ENCODE peak calls at places on chromosomes 16 and 17, in six cellular contexts. One of them, this sample, is unnamed.

GRCh38 chr16:188674-189073 is 8.4 kb downstream of the HBQ1 start:
- DNase-seq in MM.1S: no peak
- DNase-seq in PC-3: peak; percentile 9
- DNase-seq in neural progenitor cell: no peak
- DNase-seq in HCT116: no peak
- DNase-seq in SK-N-SH: peak; percentile 50
- DNase-seq in this sample: no peak

GRCh38 chr16:17345043-17345442 is 125.7 kb downstream of the XYLT1 start:
- DNase-seq in MM.1S: no peak
- DNase-seq in PC-3: no peak
- DNase-seq in neural progenitor cell: no peak
- DNase-seq in HCT116: no peak
- DNase-seq in SK-N-SH: no peak
- DNase-seq in this sample: peak; percentile 92

GRCh38 chr16:28192811-28193529 is 18.8 kb downstream of the XPO6 start:
- DNase-seq in MM.1S: no peak
- DNase-seq in PC-3: no peak
- DNase-seq in neural progenitor cell: no peak
- DNase-seq in HCT116: no peak
- DNase-seq in SK-N-SH: no peak
- DNase-seq in this sample: no peak

GRCh38 chr16:75402821-75403475 is 30.4 kb downstream of the CFDP1 start:
- DNase-seq in MM.1S: no peak
- DNase-seq in PC-3: peak; percentile 39
- DNase-seq in neural progenitor cell: peak; percentile 16
- DNase-seq in HCT116: peak; percentile 10
- DNase-seq in SK-N-SH: peak; percentile 50
- DNase-seq in this sample: peak; percentile 75

GRCh38 chr17:76585649-76586593 is at the start of gene ST6GALNAC2:
- DNase-seq in MM.1S: no peak
- DNase-seq in PC-3: peak; percentile 84
- DNase-seq in neural progenitor cell: peak; percentile 70
- DNase-seq in HCT116: peak; percentile 42
- DNase-seq in SK-N-SH: peak; percentile 94
- DNase-seq in this sample: peak; percentile 69

GRCh38 chr17:50218771-50219315 is 17.4 kb upstream of the COL1A1 start:
- DNase-seq in MM.1S: no peak
- DNase-seq in PC-3: peak; percentile 82
- DNase-seq in neural progenitor cell: no peak
- DNase-seq in HCT116: peak; percentile 49
- DNase-seq in SK-N-SH: no peak
- DNase-seq in this sample: peak; percentile 90

GRCh38 chr17:11589706-11590105 is 8.6 kb upstream of the DNAH9 start:
- DNase-seq in MM.1S: no peak
- DNase-seq in PC-3: no peak
- DNase-seq in neural progenitor cell: no peak
- DNase-seq in HCT116: no peak
- DNase-seq in SK-N-SH: no peak
- DNase-seq in this sample: no peak

GRCh38 chr17:18966831-18967624 is 15.1 kb downstream of the SLC5A10 start:
- DNase-seq in MM.1S: no peak
- DNase-seq in PC-3: no peak
- DNase-seq in neural progenitor cell: peak; percentile 84
- DNase-seq in HCT116: no peak
- DNase-seq in SK-N-SH: no peak
- DNase-seq in this sample: peak; percentile 24

GRCh38 chr17:27207073-27207511 is 86.8 kb upstream of the WSB1 start:
- DNase-seq in MM.1S: no peak
- DNase-seq in PC-3: peak; percentile 71
- DNase-seq in neural progenitor cell: no peak
- DNase-seq in HCT116: peak; percentile 22
- DNase-seq in SK-N-SH: no peak
- DNase-seq in this sample: peak; percentile 82

GRCh38 chr16:13803974-13804373 is 116.0 kb upstream of the ERCC4 start:
- DNase-seq in MM.1S: no peak
- DNase-seq in PC-3: no peak
- DNase-seq in neural progenitor cell: no peak
- DNase-seq in HCT116: no peak
- DNase-seq in SK-N-SH: no peak
- DNase-seq in this sample: no peak

GRCh38 chr17:58337126-58337599 is 8.6 kb upstream of the TSPOAP1 start:
- DNase-seq in MM.1S: peak; percentile 50
- DNase-seq in PC-3: no peak
- DNase-seq in neural progenitor cell: no peak
- DNase-seq in HCT116: no peak
- DNase-seq in SK-N-SH: peak; percentile 32
- DNase-seq in this sample: no peak
- TF ChIP-seq EZH2phosphoT487 in MM.1S: no peak
- TF ChIP-seq EZH2phosphoT487 in PC-3: no peak
- TF ChIP-seq EZH2phosphoT487 in neural progenitor cell: no peak
- TF ChIP-seq EZH2phosphoT487 in HCT116: no peak
- TF ChIP-seq EZH2phosphoT487 in SK-N-SH: no peak
- TF ChIP-seq EZH2phosphoT487 in this sample: no peak

GRCh38 chr17:2406903-2407790 is 6.3 kb upstream of the MNT start:
- DNase-seq in MM.1S: no peak
- DNase-seq in PC-3: peak; percentile 95
- DNase-seq in neural progenitor cell: no peak
- DNase-seq in HCT116: peak; percentile 90
- DNase-seq in SK-N-SH: no peak
- DNase-seq in this sample: peak; percentile 98

GRCh38 chr17:2402517-2402916 is 1.7 kb upstream of the MNT start:
- DNase-seq in MM.1S: no peak
- DNase-seq in PC-3: no peak
- DNase-seq in neural progenitor cell: peak; percentile 49
- DNase-seq in HCT116: no peak
- DNase-seq in SK-N-SH: no peak
- DNase-seq in this sample: no peak

GRCh38 chr17:2406271-2406902 is 5.5 kb upstream of the MNT start:
- DNase-seq in MM.1S: no peak
- DNase-seq in PC-3: peak; percentile 55
- DNase-seq in neural progenitor cell: peak; percentile 1
- DNase-seq in HCT116: no peak
- DNase-seq in SK-N-SH: no peak
- DNase-seq in this sample: peak; percentile 25

GRCh38 chr17:2403044-2403443 is 2.2 kb upstream of the MNT start:
- DNase-seq in MM.1S: no peak
- DNase-seq in PC-3: no peak
- DNase-seq in neural progenitor cell: no peak
- DNase-seq in HCT116: no peak
- DNase-seq in SK-N-SH: no peak
- DNase-seq in this sample: no peak

DNA sequence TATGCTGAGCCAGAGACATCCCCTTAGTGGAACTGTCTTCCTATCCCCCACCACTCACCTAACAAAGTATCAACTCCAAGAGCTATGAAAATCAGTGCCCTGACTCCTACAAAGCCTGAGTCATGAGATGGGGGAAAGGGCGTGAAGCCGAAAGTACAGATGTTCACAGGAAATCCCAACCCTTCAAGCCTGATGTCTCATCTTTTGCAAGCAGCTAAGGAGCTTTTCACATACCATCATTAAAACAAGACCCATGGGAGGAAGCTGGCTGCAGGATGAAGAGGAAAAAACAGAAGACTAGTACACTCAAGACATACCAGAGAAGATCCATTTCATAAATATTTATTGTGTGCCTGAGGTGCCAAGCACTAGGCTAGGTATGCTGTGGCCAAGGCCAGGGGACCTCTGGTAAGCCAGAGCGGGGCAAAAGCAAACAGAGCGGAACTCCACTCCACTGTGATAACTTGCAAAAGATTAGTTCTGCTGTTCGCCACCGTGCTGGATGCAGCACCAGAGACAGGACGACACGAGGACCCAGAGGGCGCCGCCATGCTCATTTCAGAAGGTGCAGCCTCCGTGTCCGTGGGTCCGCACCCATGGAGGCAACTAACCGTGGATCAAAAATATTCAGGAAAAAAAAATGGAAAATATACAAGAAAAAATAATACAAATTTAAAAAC is 4.5 kb upstream of the MNT start:
- DNase-seq in MM.1S: no peak
- DNase-seq in PC-3: peak; percentile 87
- DNase-seq in neural progenitor cell: peak; percentile 1
- DNase-seq in HCT116: no peak
- DNase-seq in SK-N-SH: no peak
- DNase-seq in this sample: peak; percentile 97
- H3K9ac ChIP-seq in MM.1S: no peak overlapping the region
- H3K9ac ChIP-seq in PC-3: peak overlapping the region; percentile 86
- H3K9ac ChIP-seq in neural progenitor cell: no peak overlapping the region
- H3K9ac ChIP-seq in HCT116: peak overlapping the region; percentile 47
- H3K9ac ChIP-seq in SK-N-SH: peak overlapping the region; percentile 2
- H3K9ac ChIP-seq in this sample: peak overlapping the region; percentile 80

DNA sequence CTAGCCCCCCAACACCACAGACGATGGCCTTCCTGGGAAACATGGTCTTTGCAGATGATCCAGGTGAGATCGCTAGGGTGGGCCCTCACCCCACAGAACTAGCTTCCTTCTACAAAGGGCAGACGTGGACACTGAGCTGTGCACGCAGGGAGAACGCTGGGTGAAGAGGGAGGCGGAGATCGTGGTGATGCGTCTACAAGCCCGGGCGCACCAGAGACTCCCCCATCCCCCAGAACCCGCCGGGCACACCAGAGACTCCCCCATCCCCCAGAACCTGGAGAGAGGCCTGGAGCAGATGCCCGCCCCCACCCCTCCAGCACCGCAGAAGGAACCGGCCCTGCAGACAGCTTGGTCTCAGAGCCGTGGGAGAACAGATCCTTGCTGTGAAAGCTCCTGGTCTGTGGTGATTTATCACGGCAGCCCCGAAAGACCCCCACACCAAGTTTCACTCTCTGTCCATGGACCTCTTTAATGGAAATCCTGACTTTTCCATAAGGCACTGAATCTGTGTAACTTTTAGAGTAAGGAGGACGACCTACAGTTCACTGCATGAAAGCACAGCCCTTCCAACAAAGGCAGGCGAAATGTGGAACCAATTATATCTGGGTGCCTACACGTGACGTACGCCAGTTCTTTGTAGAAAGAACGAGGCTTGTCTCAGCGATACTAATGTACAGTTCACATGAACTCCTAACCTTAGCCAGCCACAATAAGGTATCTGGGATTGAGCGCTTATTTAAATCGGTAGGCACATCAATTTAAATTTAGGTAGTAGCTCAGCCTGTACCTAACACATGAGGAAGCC is 88.5 kb downstream of the ANKRD11 start:
- DNase-seq in MM.1S: no peak
- DNase-seq in PC-3: no peak
- DNase-seq in neural progenitor cell: no peak
- DNase-seq in HCT116: no peak
- DNase-seq in SK-N-SH: peak; percentile 82
- DNase-seq in this sample: peak; percentile 87
- H3K4me1 ChIP-seq in MM.1S: no peaks in the 10 kb centered on the region
- H3K4me1 ChIP-seq in PC-3: no peaks in the 10 kb centered on the region
- H3K4me1 ChIP-seq in neural progenitor cell: peaks cover 35% of the 10 kb centered on the region
- H3K4me1 ChIP-seq in HCT116: peaks cover 19% of the 10 kb centered on the region
- H3K4me1 ChIP-seq in SK-N-SH: peaks cover 11% of the 10 kb centered on the region
- H3K4me1 ChIP-seq in this sample: peaks cover 14% of the 10 kb centered on the region

GRCh38 chr17:39791296-39791992 is 53.7 kb downstream of the GRB7 start:
- DNase-seq in MM.1S: no peak
- DNase-seq in PC-3: no peak
- DNase-seq in neural progenitor cell: peak; percentile 54
- DNase-seq in HCT116: no peak
- DNase-seq in SK-N-SH: no peak
- DNase-seq in this sample: no peak
- TF ChIP-seq EZH2phosphoT487 in MM.1S: no peak
- TF ChIP-seq EZH2phosphoT487 in PC-3: no peak
- TF ChIP-seq EZH2phosphoT487 in neural progenitor cell: no peak
- TF ChIP-seq EZH2phosphoT487 in HCT116: no peak
- TF ChIP-seq EZH2phosphoT487 in SK-N-SH: no peak
- TF ChIP-seq EZH2phosphoT487 in this sample: no peak

GRCh38 chr17:73566905-73567782 is 77.1 kb downstream of the SDK2 start:
- DNase-seq in MM.1S: peak; percentile 36
- DNase-seq in PC-3: no peak
- DNase-seq in neural progenitor cell: peak; percentile 57
- DNase-seq in HCT116: no peak
- DNase-seq in SK-N-SH: no peak
- DNase-seq in this sample: no peak
- H3K9ac ChIP-seq in MM.1S: no peak overlapping the region
- H3K9ac ChIP-seq in PC-3: no peak overlapping the region
- H3K9ac ChIP-seq in neural progenitor cell: no peak overlapping the region
- H3K9ac ChIP-seq in HCT116: no peak overlapping the region
- H3K9ac ChIP-seq in SK-N-SH: no peak overlapping the region
- H3K9ac ChIP-seq in this sample: no peak overlapping the region

DNA sequence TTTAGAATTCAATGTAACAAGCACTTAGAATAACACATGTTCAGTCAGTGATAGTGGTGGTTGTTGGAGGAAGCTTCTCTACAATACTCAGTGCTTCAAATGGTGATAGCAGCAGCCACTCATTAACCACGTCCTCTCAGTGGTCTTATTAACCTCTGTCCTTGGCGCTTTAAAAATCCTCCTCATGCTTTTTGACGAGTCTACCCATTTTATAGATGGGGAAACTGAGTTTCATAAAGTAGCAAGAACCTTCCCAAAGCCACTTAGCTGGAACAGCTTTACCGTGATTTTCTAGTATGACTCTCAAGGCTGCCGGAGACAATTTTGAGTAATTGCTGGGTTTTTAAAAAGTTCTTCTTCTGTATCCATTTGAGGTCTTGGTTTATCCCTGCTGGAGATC is 47.4 kb downstream of the PLCG2 start:
- DNase-seq in MM.1S: no peak
- DNase-seq in PC-3: no peak
- DNase-seq in neural progenitor cell: no peak
- DNase-seq in HCT116: no peak
- DNase-seq in SK-N-SH: no peak
- DNase-seq in this sample: no peak
- H3K4me1 ChIP-seq in MM.1S: peaks cover 22% of the 10 kb centered on the region
- H3K4me1 ChIP-seq in PC-3: no peaks in the 10 kb centered on the region
- H3K4me1 ChIP-seq in neural progenitor cell: peaks cover 11% of the 10 kb centered on the region
- H3K4me1 ChIP-seq in HCT116: peaks cover 18% of the 10 kb centered on the region
- H3K4me1 ChIP-seq in SK-N-SH: no peaks in the 10 kb centered on the region
- H3K4me1 ChIP-seq in this sample: no peaks in the 10 kb centered on the region

DNA sequence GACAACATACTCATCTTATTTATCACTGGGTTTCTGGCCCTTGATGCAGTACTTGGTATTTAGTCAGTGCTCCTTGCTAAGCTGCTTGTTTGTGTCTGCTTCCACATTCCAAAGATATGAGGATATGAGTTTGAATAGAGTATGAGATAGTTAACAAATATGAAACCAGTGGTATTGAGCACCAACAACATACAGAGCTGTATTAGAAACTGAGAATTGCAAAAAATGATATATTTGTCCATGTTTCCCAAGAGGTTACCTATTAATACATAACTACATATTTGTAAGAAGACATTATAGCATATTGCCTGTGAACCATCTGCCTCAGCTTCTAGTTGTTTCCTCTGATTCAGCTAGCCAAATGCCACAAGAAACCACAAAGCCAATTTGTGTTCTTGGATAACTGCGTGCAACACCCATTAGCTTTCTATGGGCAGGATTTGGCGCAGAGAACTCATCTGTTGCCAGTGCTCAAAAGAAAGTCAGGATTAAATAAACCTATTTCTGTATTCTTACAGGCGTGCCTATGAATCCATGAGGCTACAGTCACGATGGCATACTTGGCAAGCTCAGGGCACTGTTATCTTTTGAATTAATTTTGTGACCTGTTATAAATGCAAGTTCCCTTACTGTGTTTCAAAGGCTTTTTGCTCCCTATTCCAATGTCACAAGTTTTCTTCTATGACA is 194.5 kb downstream of the MAP2K6 start:
- DNase-seq in MM.1S: no peak
- DNase-seq in PC-3: peak; percentile 83
- DNase-seq in neural progenitor cell: no peak
- DNase-seq in HCT116: no peak
- DNase-seq in SK-N-SH: no peak
- DNase-seq in this sample: peak; percentile 95
- TF ChIP-seq EZH2phosphoT487 in MM.1S: no peak
- TF ChIP-seq EZH2phosphoT487 in PC-3: no peak
- TF ChIP-seq EZH2phosphoT487 in neural progenitor cell: no peak
- TF ChIP-seq EZH2phosphoT487 in HCT116: no peak
- TF ChIP-seq EZH2phosphoT487 in SK-N-SH: no peak
- TF ChIP-seq EZH2phosphoT487 in this sample: peak; percentile 87